ENCODE peak calls at places on chromosome X, in seven cellular contexts. A is natural killer cell, W is NCI-H1436 treated with DMSO at 0.1 percent for 48 hours, M is ACHN, X is hypothalamus, Z is nucleus accumbens, D is NCI-H1694 treated with DMSO at 0.1 percent for 48 hours. C is an unnamed sample.

GRCh38 chrX:46690818-46691217 is 68.1 kb downstream of the SLC9A7 start:
- DNase-seq in Z (no peak), W (no peak), M (no peak), D (no peak), A (no peak), X (no peak), C (no peak)

GRCh38 chrX:47497274-47497673 is 14.3 kb upstream of the ZNF41 start:
- DNase-seq in W (no peak), D (no peak), X (no peak), A (no peak), Z (no peak), M (peak), C (no peak)

GRCh38 chrX:154490021-154490413 is 412 bp downstream of the SLC10A3 start:
- DNase-seq in M (peak), X (no peak), W (no peak), A (no peak), Z (peak), D (no peak), C (no peak)

GRCh38 chrX:150934453-150934852 is 36.0 kb upstream of the CD99L2 start:
- DNase-seq in A (no peak), M (peak), W (no peak), Z (no peak), X (no peak), D (no peak), C (no peak)

GRCh38 chrX:107626481-107626880 is 1.8 kb upstream of the PRPS1 start:
- DNase-seq in W (no peak), Z (no peak), A (no peak), X (no peak), M (no peak), D (no peak), C (no peak)

GRCh38 chrX:25226151-25226550 is 210.4 kb upstream of the ARX start:
- DNase-seq in D (no peak), W (no peak), X (no peak), M (no peak), A (no peak), Z (no peak), C (no peak)

GRCh38 chrX:151184705-151185104 is 8.3 kb downstream of the GPR50 start:
- DNase-seq in X (no peak), W (no peak), Z (no peak), D (no peak), M (no peak), A (no peak), C (no peak)

GRCh38 chrX:135389717-135390116 is 32.0 kb upstream of the SMIM10L2A start:
- DNase-seq in W (no peak), A (no peak), M (peak), X (no peak), D (no peak), Z (no peak), C (no peak)

GRCh38 chrX:139826065-139827044 is 106.5 kb downstream of the ATP11C start:
- DNase-seq in M (no peak), A (no peak), D (no peak), Z (peak), X (no peak), W (no peak), C (no peak)

GRCh38 chrX:28920554-28920953 is 333.3 kb downstream of the IL1RAPL1 start:
- DNase-seq in M (no peak), W (peak), X (no peak), D (no peak), Z (no peak), A (no peak), C (no peak)

GRCh38 chrX:10756365-10756915 is 136.1 kb upstream of the MID1 start:
- DNase-seq in A (no peak), X (no peak), M (peak), D (no peak), Z (no peak), W (no peak), C (no peak)